ENCODE peak calls at places on chromosome 22, in eight cellular contexts. E is activated T-cell treated with anti-CD3 and anti-CD28 coated beads for 1 hour, C is pancreas, Y is Daoy, X is midbrain, N is RKO, L is HT1080, Z is heart right ventricle. B is an unnamed sample.

GRCh38 chr22:24027389-24027980 is 16.4 kb downstream of the CABIN1 start:
- DNase-seq in N (no peak), L (no peak), X (no peak), Z (no peak), E (no peak), C (no peak), Y (no peak), B (no peak)

GRCh38 chr22:36691488-36691887 is 12.1 kb downstream of the CACNG2 start:
- DNase-seq in C (no peak), X (no peak), L (no peak), E (no peak), N (no peak), Z (no peak), Y (no peak), B (no peak)

GRCh38 chr22:47340851-47341436 is 578.5 kb downstream of the TBC1D22A start:
- DNase-seq in C (no peak), Y (peak), X (no peak), N (peak), L (peak), E (no peak), Z (no peak), B (no peak)

GRCh38 chr22:19522190-19522880 is 1.9 kb downstream of the CLDN5 start:
- DNase-seq in Z (peak), C (no peak), X (peak), L (no peak), E (no peak), N (no peak), Y (no peak), B (no peak)

GRCh38 chr22:29208502-29208862 is 2.8 kb downstream of the EMID1 start:
- DNase-seq in L (no peak), X (no peak), C (no peak), Z (no peak), Y (no peak), E (no peak), N (no peak), B (no peak)

GRCh38 chr22:37083914-37084313 is 25.6 kb downstream of the TMPRSS6 start:
- DNase-seq in N (no peak), C (no peak), X (no peak), Y (no peak), L (no peak), Z (no peak), E (no peak), B (no peak)

GRCh38 chr22:46671824-46672432 is 51.7 kb downstream of the GRAMD4 start:
- DNase-seq in C (no peak), E (no peak), L (no peak), Z (no peak), N (no peak), Y (no peak), X (no peak), B (no peak)

GRCh38 chr22:44540756-44541670 is 43.0 kb upstream of the RTL6 start:
- DNase-seq in X (no peak), Z (no peak), N (no peak), Y (no peak), L (no peak), C (no peak), E (no peak), B (no peak)

GRCh38 chr22:45317551-45318167 is 7.9 kb downstream of the FAM118A start:
- DNase-seq in Z (peak), E (no peak), X (peak), L (no peak), N (no peak), C (peak), Y (peak), B (no peak)

GRCh38 chr22:20992056-20992442 is 9.9 kb downstream of the THAP7 start:
- DNase-seq in Z (no peak), N (no peak), E (no peak), Y (no peak), L (no peak), X (no peak), C (no peak), B (no peak)

GRCh38 chr22:44088976-44089570 is 65.0 kb downstream of the PARVB start:
- DNase-seq in L (no peak), E (no peak), C (peak), N (no peak), Z (peak), X (no peak), Y (peak), B (no peak)

GRCh38 chr22:30310881-30311771 is 15.6 kb downstream of the TBC1D10A start:
- DNase-seq in X (peak), L (no peak), N (no peak), Z (peak), E (no peak), Y (peak), C (peak), B (peak)

GRCh38 chr22:17095538-17095937 is 10.7 kb downstream of the IL17RA start:
- DNase-seq in X (no peak), L (no peak), Z (no peak), Y (no peak), E (no peak), C (no peak), N (no peak), B (no peak)

GRCh38 chr22:50002791-50003190 is 9.8 kb downstream of the IL17REL start:
- DNase-seq in C (no peak), N (no peak), Z (no peak), X (no peak), E (no peak), L (peak), Y (no peak), B (no peak)

GRCh38 chr22:37167176-37167980 is 17.7 kb upstream of the IL2RB start:
- DNase-seq in X (no peak), L (no peak), C (peak), N (no peak), Z (no peak), E (no peak), Y (no peak), B (no peak)

GRCh38 chr22:37275622-37276021 is 6.7 kb upstream of the CYTH4 start:
- DNase-seq in E (no peak), L (no peak), C (no peak), Z (no peak), X (no peak), Y (no peak), N (no peak), B (no peak)

GRCh38 chr22:44139773-44140172 is 41.0 kb upstream of the PARVG start:
- DNase-seq in E (no peak), N (no peak), Y (no peak), Z (no peak), X (no peak), C (no peak), L (no peak), B (no peak)

GRCh38 chr22:30325065-30325720 is 1.5 kb downstream of the TBC1D10A start:
- DNase-seq in Z (peak), N (peak), Y (peak), X (no peak), L (peak), E (no peak), C (no peak), B (peak)

GRCh38 chr22:24937114-24937513 is 9.4 kb downstream of the LHFPL7 start:
- DNase-seq in Z (no peak), N (peak), L (peak), C (no peak), Y (peak), E (no peak), X (no peak), B (no peak)

GRCh38 chr22:50673231-50674126 is 856 bp downstream of the SHANK3 start:
- DNase-seq in X (no peak), L (no peak), Y (no peak), C (peak), N (no peak), Z (no peak), E (no peak), B (no peak)

GRCh38 chr22:48651036-48651890 is 1176.4 kb downstream of the BRD1 start:
- DNase-seq in N (no peak), E (no peak), C (peak), Z (no peak), Y (peak), L (no peak), X (peak), B (no peak)

GRCh38 chr22:26893034-26893710 is 235.8 kb downstream of the MIAT start:
- DNase-seq in L (no peak), Y (peak), X (no peak), C (no peak), E (no peak), N (no peak), Z (no peak), B (peak)

GRCh38 chr22:25644122-25644521 is 79.6 kb downstream of the GRK3 start:
- DNase-seq in E (no peak), N (no peak), C (no peak), Z (peak), X (no peak), Y (no peak), L (no peak), B (no peak)

GRCh38 chr22:31431950-31432349 is 32.5 kb downstream of the DRG1 start:
- DNase-seq in N (no peak), E (no peak), Y (no peak), C (no peak), L (no peak), X (no peak), Z (no peak), B (no peak)

GRCh38 chr22:49810363-49811013 is 17.2 kb downstream of the BRD1 start:
- DNase-seq in N (no peak), L (no peak), C (no peak), E (no peak), Y (no peak), Z (no peak), X (no peak), B (no peak)

GRCh38 chr22:31753634-31754471 is at the start of gene DEPDC5:
- DNase-seq in N (peak), Z (peak), E (peak), C (peak), L (peak), Y (peak), X (peak), B (peak)

GRCh38 chr22:48369789-48370507 is 1457.7 kb downstream of the BRD1 start:
- DNase-seq in L (no peak), C (no peak), X (no peak), E (no peak), Z (no peak), N (no peak), Y (peak), B (peak)

GRCh38 chr22:29635734-29636357 is 32.4 kb downstream of the NF2 start:
- DNase-seq in Z (no peak), L (peak), N (peak), E (no peak), X (peak), C (no peak), Y (peak), B (no peak)

GRCh38 chr22:43253839-43254238 is 66.9 kb upstream of the TTLL12 start:
- DNase-seq in X (no peak), N (no peak), Y (no peak), C (no peak), L (no peak), E (no peak), Z (no peak), B (no peak)

GRCh38 chr22:32542332-32543019 is 67.9 kb downstream of the FBXO7 start:
- DNase-seq in E (no peak), C (no peak), N (no peak), L (no peak), X (no peak), Z (peak), Y (no peak), B (no peak)

GRCh38 chr22:29216873-29217666 is 11.4 kb downstream of the EMID1 start:
- DNase-seq in X (peak), Z (no peak), C (peak), L (no peak), Y (peak), N (no peak), E (no peak), B (no peak)

GRCh38 chr22:46390652-46391301 is 55.3 kb downstream of the TRMU start:
- DNase-seq in C (peak), L (no peak), Y (peak), N (peak), Z (peak), E (no peak), X (peak), B (peak)

GRCh38 chr22:22730655-22731373 is 86.4 kb downstream of the GGTLC2 start:
- DNase-seq in C (no peak), L (peak), X (no peak), E (no peak), N (no peak), Y (no peak), Z (no peak), B (peak)